ENCODE peak calls at places on chromosomes 2 and 18, in eight cellular contexts. K is EH, B is NAMALWA, O is 8988T, R is T47D, Y is T-helper 9 cell, Z is NCI-H2171 treated with DMSO at 0.1 percent for 48 hours, I is sigmoid colon. G is an unnamed sample.
A peak's percentile ranks its signal among the peaks of the same experiment; 100 is the strongest.

GRCh38 chr18:11909597-11910026 is 1.5 kb upstream of the MPPE1 start:
- DNase-seq in I (no peak), Y (no peak), O (no peak), B (peak; percentile 14), R (no peak), Z (no peak), K (peak; percentile 49), G (peak; percentile 27)

GRCh38 chr2:118881490-118882129 is 34.2 kb upstream of the EN1 start:
- DNase-seq in B (peak; percentile 74), Y (peak; percentile 51), I (no peak), O (no peak), R (peak; percentile 37), K (peak; percentile 47), Z (peak; percentile 73), G (peak; percentile 70)

GRCh38 chr2:19362094-19362649 is 3.7 kb upstream of the OSR1 start:
- DNase-seq in Y (no peak), O (no peak), Z (peak; percentile 87), K (peak; percentile 44), B (peak; percentile 42), I (no peak), R (no peak), G (peak; percentile 34)

GRCh38 chr2:185990861-185991525 is 252.4 kb downstream of the FSIP2 start:
- DNase-seq in R (no peak), I (no peak), K (no peak), Z (no peak), Y (no peak), O (no peak), B (no peak), G (peak; percentile 7)

GRCh38 chr18:12038082-12038660 is 55.5 kb upstream of the ANKRD62 start:
- DNase-seq in B (no peak), R (no peak), I (peak; percentile 76), O (no peak), K (peak; percentile 31), Y (no peak), Z (no peak), G (no peak)

GRCh38 chr2:100036793-100037192 is 105.6 kb downstream of the AFF3 start:
- DNase-seq in B (no peak), K (no peak), Y (no peak), O (no peak), Z (peak; percentile 97), R (no peak), I (no peak), G (no peak)

GRCh38 chr2:80030135-80030534 is 274.4 kb downstream of the LRRTM1 start:
- DNase-seq in O (no peak), K (peak; percentile 3), Z (no peak), I (no peak), R (no peak), B (peak; percentile 1), Y (no peak), G (no peak)

GRCh38 chr2:21026479-21027282 is 17.2 kb downstream of the APOB start:
- DNase-seq in I (no peak), K (no peak), Z (no peak), Y (no peak), R (no peak), B (no peak), O (no peak), G (no peak)

GRCh38 chr2:230794472-230794871 is 70.3 kb upstream of the ITM2C start:
- DNase-seq in I (no peak), R (no peak), K (no peak), O (no peak), B (no peak), Z (no peak), Y (peak; percentile 18), G (peak; percentile 53)

GRCh38 chr2:52113338-52113737 is 1081.4 kb upstream of the NRXN1 start:
- DNase-seq in I (no peak), B (no peak), Z (no peak), R (no peak), O (no peak), Y (no peak), K (no peak), G (no peak)

GRCh38 chr2:171086352-171087290 is 74.1 kb downstream of the TLK1 start:
- DNase-seq in I (no peak), O (no peak), K (peak; percentile 75), Y (peak; percentile 20), Z (peak; percentile 7), R (peak; percentile 4), B (peak; percentile 74), G (peak; percentile 58)

GRCh38 chr2:47221039-47221438 is 65.9 kb upstream of the STPG4 start:
- DNase-seq in Z (no peak), Y (no peak), K (peak; percentile 92), R (no peak), B (no peak), O (peak; percentile 49), I (no peak), G (no peak)

GRCh38 chr2:204892506-204893255 is 347.4 kb downstream of the PARD3B start:
- DNase-seq in O (no peak), K (peak; percentile 92), I (no peak), Z (no peak), B (no peak), R (no peak), Y (no peak), G (no peak)

GRCh38 chr2:45285791-45286390 is 276.6 kb upstream of the SIX2 start:
- DNase-seq in K (no peak), R (no peak), B (no peak), O (no peak), Z (no peak), Y (no peak), I (no peak), G (no peak)

GRCh38 chr2:157936464-157936863 is 60.3 kb upstream of the ACVR1 start:
- DNase-seq in O (no peak), Y (no peak), R (no peak), I (no peak), K (no peak), Z (no peak), B (no peak), G (no peak)

GRCh38 chr2:22215517-22215916 is 1091.7 kb downstream of the TDRD15 start:
- DNase-seq in I (no peak), R (no peak), B (peak; percentile 4), Y (no peak), Z (no peak), K (no peak), O (no peak), G (no peak)

GRCh38 chr2:46135230-46135555 is 162.0 kb upstream of the EPAS1 start:
- DNase-seq in K (no peak), Z (peak; percentile 53), O (no peak), I (no peak), Y (no peak), B (no peak), R (no peak), G (no peak)

GRCh38 chr18:23723121-23723520 is 33.9 kb downstream of the LAMA3 start:
- DNase-seq in R (no peak), B (no peak), Y (no peak), K (peak; percentile 94), I (no peak), O (no peak), Z (no peak), G (no peak)

GRCh38 chr2:97688062-97688827 is 18.7 kb downstream of the C2orf92 start:
- DNase-seq in Y (no peak), I (no peak), K (no peak), O (no peak), Z (no peak), R (no peak), B (no peak), G (no peak)

GRCh38 chr18:56563568-56563967 is 74.8 kb downstream of the TXNL1 start:
- DNase-seq in R (no peak), K (no peak), O (peak; percentile 18), B (peak; percentile 55), Y (no peak), Z (peak; percentile 56), I (no peak), G (peak; percentile 15)

G was measured in NB4.